ENCODE peak calls at places on chromosomes 13 and 19, in four cellular contexts. G is fibroblast of the aortic adventitia, I is mucosa of descending colon, P is heart right ventricle. J is an unnamed sample.

GRCh38 chr19:10189631-10190425 is 4.9 kb downstream of the DNMT1 start:
- DNase-seq in G (peak; percentile 11), I (no peak), P (no peak), J (no peak)

GRCh38 chr19:27972291-27973040 is 1240.5 kb downstream of the UQCRFS1 start:
- DNase-seq in G (peak; percentile 35), P (no peak), I (no peak), J (no peak)

GRCh38 chr13:44072536-44072935 is 192.8 kb downstream of the LACC1 start:
- DNase-seq in P (no peak), G (no peak), I (no peak), J (no peak)

GRCh38 chr13:113791761-113792160 is 32.7 kb downstream of the TMEM255B start:
- DNase-seq in I (no peak), G (no peak), P (no peak), J (peak; percentile 56)

GRCh38 chr19:2110822-2111221 is 14.1 kb downstream of the IZUMO4 start:
- DNase-seq in P (no peak), G (no peak), I (no peak), J (no peak)

GRCh38 chr19:48108997-48109782 is 1.4 kb downstream of the PLA2G4C start:
- DNase-seq in G (no peak), P (no peak), I (no peak), J (no peak)

GRCh38 chr13:39417131-39417530 is 185.9 kb downstream of the LHFPL6 start:
- DNase-seq in G (no peak), I (no peak), P (no peak), J (no peak)

GRCh38 chr19:55352746-55353145 is 1.8 kb downstream of the COX6B2 start:
- DNase-seq in P (no peak), G (no peak), I (no peak), J (no peak)

GRCh38 chr19:3351702-3352447 is 14.5 kb upstream of the NFIC start:
- DNase-seq in I (no peak), G (no peak), P (no peak), J (no peak)

GRCh38 chr13:112781881-112782361 is 92.1 kb downstream of the ATP11A start:
- DNase-seq in P (peak; percentile 74), I (no peak), G (peak; percentile 39), J (no peak)

GRCh38 chr13:66967825-66968597 is 262.1 kb downstream of the PCDH9 start:
- DNase-seq in P (no peak), I (no peak), G (peak; percentile 2), J (no peak)

GRCh38 chr19:33032218-33032781 is 32.4 kb downstream of the RHPN2 start:
- DNase-seq in G (no peak), P (no peak), I (peak; percentile 61), J (no peak)

GRCh38 chr19:14835011-14835410 is at the start of the genes OR7A5 and OR7C1:
- DNase-seq in I (no peak), P (no peak), G (no peak), J (no peak)
- H3K4me3 ChIP-seq in I (no peak within 1 kb of the TSS), P (no peak within 1 kb of the TSS), G (no peak within 1 kb of the TSS), J (no peak within 1 kb of the TSS)

GRCh38 chr19:4584670-4585460 is 25.4 kb upstream of the SEMA6B start:
- DNase-seq in P (no peak), G (no peak), I (no peak), J (no peak)
- H3K4me3 ChIP-seq in P (peak overlapping the region; percentile 43), G (peak overlapping the region; percentile 57), I (no peak overlapping the region), J (peak overlapping the region; percentile 39)

GRCh38 chr19:29624489-29625210 is 18.6 kb downstream of the POP4 start:
- DNase-seq in P (no peak), G (no peak), I (no peak), J (peak; percentile 34)
- H3K4me3 ChIP-seq in P (no peak overlapping the region), G (no peak overlapping the region), I (no peak overlapping the region), J (no peak overlapping the region)

GRCh38 chr19:42423462-42424344 is 3.5 kb downstream of the LIPE start:
- DNase-seq in G (peak; percentile 89), P (peak; percentile 92), I (peak; percentile 93), J (peak; percentile 96)

GRCh38 chr19:42421101-42421500 is 6.1 kb downstream of the LIPE start:
- DNase-seq in I (no peak), G (no peak), P (no peak), J (no peak)

GRCh38 chr19:42422576-42423461 is 4.4 kb downstream of the LIPE start:
- DNase-seq in G (peak; percentile 15), I (no peak), P (peak; percentile 49), J (peak; percentile 82)

GRCh38 chr19:42421591-42422031 is 5.6 kb downstream of the LIPE start:
- DNase-seq in P (peak; percentile 51), G (peak; percentile 10), I (no peak), J (peak; percentile 80)

DNA sequence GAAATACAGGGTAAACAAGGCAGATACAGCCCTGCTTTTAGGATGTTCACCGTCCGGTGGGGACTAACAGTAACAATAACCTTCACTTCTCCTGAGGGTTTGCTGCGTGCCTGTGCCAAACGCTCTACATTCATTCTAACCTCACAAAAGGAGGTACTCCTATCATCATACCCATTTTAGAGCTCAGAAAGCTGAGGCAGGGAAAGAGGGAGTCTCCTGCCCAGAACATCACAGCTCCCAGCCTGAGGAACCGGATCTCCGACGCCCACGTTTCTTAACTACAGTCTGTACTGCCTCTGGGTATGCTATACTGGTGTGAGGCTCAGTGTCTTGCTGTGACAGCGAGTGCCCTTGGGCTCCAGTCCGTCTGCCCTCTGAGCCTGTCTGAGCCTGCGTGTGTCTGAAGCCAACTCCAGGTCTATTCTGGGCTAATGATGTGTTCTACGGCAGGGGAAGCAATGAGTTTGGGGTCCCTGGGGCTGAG is 5.1 kb downstream of the LIPE start:
- DNase-seq in I (no peak), P (peak; percentile 60), G (no peak), J (peak; percentile 70)
- H3K4me3 ChIP-seq in I (no peak overlapping the region), P (peak overlapping the region; percentile 83), G (no peak overlapping the region), J (peak overlapping the region; percentile 98)

DNA sequence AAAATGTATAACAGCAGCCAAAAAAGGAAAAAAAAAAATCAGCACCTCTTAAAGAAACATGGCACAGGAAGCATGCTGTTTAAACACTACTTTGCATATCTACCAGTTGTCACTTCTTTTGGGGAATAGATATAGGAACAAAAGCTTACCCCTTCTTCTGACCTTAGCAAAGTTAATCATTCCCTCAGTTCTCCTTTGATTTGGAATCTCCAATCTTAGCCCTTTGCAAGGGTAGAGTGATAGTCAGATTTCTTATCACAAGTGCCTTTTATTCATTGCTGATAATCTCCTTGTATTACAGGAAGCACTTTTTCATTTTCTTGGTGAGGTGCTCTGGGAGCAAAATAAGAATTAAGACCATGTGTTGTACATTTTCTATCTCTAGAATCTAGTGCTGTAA is 1327.6 kb downstream of the OLFM4 start:
- DNase-seq in P (no peak), G (no peak), I (no peak), J (no peak)
- H3K4me3 ChIP-seq in P (no peak overlapping the region), G (no peak overlapping the region), I (no peak overlapping the region), J (no peak overlapping the region)

GRCh38 chr19:38990949-38991697 is 15.6 kb upstream of the FBXO17 start:
- DNase-seq in I (no peak), G (peak; percentile 8), P (no peak), J (no peak)
- H3K4me3 ChIP-seq in I (no peak overlapping the region), G (no peak overlapping the region), P (no peak overlapping the region), J (no peak overlapping the region)

DNA sequence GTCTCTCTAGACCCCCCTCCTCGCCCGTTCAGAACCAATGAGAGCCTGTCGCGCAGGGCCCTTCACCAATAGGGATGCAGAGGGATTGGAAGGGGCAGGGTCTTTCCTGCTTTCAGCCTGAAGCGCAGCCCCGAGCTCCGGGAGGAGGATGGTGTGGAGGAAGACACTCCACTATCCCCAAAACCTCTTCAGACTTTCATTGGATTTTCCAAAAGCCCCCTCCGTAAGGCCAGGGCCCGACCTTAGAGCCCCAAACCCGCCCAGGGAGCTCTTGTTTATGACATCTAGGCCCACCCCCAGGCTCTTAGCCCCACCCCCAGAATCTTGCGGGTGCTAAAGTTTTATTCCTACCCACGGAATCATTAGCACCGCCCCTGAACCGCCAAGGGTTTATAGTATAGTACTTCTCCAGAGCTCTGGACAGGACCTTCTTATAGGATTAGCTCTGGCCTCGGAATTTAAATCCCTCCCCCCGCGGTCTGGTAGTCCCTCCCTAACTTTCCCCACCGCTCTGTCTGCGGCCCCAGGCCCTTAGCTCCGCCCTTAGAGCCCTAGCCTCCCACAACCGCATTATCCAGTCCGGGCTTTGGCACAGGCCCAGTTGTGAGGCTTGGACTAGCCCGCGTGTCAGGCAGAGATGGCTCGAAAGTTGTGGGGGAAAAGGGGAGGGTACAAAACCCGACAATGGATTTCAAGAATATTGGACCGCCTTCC is 6.6 kb upstream of the EML2 start:
- DNase-seq in P (peak; percentile 85), G (peak; percentile 69), I (peak; percentile 84), J (peak; percentile 92)
- H3K4me3 ChIP-seq in P (peak overlapping the region; percentile 33), G (peak overlapping the region; percentile 55), I (no peak overlapping the region), J (peak overlapping the region; percentile 28)

DNA sequence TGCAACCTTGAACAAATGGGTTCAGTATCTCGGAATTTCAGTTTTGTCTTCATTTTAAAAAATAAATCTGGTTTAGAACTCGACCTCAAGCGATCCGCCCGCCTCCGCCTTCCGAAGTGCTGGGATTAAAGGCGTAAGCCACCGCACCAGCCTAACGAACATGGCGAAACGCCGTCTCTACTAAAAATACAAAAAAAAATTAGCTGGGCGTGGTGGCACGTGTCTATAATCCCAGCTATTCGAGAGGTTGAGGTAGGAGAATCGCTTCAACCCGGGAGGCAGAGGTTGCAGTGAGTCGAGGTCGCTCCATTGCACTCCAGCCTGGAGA is 571 bp downstream of the ZNF302 start:
- DNase-seq in G (no peak), I (no peak), P (no peak), J (no peak)
- H3K4me3 ChIP-seq in G (peak overlapping the region; percentile 77), I (peak overlapping the region; percentile 48), P (peak overlapping the region; percentile 90), J (peak overlapping the region; percentile 68)

GRCh38 chr19:292281-292884 is 1.2 kb upstream of the PLPP2 start:
- DNase-seq in G (no peak), I (no peak), P (no peak), J (no peak)

GRCh38 chr19:289651-290538 is 1.3 kb downstream of the PLPP2 start:
- DNase-seq in P (no peak), I (peak; percentile 85), G (no peak), J (no peak)

GRCh38 chr19:288911-289310 is 2.3 kb downstream of the PLPP2 start:
- DNase-seq in G (no peak), I (no peak), P (no peak), J (no peak)

GRCh38 chr19:291561-292280 is 518 bp upstream of the PLPP2 start:
- DNase-seq in I (no peak), G (no peak), P (no peak), J (no peak)

DNA sequence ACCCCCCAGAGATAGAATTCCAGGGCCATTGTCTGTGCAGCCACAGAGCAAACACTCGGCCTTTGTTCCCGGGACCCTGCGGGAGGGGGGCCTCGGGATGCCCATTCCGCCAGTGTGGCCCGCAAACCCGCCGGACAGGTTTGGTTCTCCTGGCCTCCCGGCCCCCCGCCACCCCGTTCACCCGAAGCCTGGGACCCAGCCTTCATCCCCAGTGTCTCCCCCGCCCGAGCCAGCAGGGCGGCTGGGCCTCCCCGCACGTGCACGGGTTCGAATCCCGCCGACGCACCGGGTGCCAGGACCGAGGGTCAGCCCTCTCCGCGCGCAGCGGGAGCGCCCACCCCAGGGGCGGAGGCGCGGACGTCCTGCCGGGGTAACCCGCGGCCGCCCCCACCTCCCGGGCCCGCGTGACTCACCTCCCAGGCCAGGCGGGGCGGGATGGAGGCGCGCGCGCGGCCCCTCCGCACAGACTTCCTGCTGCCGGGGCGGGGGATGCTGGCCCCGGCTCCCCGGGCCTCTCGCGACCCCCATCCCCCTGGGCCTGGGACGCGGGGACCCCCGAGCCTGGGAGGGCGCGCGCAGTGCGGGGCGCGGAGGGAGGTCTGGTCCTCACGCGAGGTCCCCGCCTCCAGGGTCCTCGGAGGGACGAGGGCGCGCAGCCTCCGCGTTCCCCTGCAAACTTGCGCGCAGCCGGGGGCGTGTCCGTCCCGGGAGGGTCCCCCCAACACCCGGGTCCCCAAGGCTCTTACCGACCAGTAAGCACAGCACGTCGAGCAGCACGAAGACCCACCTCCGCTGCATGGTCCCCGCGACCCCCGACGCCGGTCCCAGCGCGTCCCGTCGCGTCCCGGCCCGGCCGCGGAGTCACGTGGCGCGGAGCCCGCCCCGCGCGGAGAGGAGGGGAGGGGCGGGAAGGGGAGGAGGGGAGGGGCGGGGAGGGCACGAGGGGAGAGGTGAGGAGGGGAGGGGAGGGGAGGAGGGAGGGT is at the start of gene PLPP2:
- DNase-seq in P (no peak), I (peak; percentile 82), G (peak; percentile 17), J (no peak)
- H3K4me3 ChIP-seq in P (peak within 1 kb of the TSS; percentile 33), I (peak within 1 kb of the TSS; percentile 36), G (peak within 1 kb of the TSS; percentile 69), J (peak within 1 kb of the TSS; percentile 67)